ENCODE peak calls at places on chromosome 4, in eight cellular contexts. F is fibroblast of mammary gland; Y is tibial nerve; M is ovary; B is CD8-positive, alpha-beta T cell; R is endodermal cell; T is omental fat pad; A is GM12865. J is an unnamed sample.

GRCh38 chr4:15756361-15756861 is 21.7 kb upstream of the CD38 start:
- DNase-seq in T (no peak), B (peak), F (peak), R (no peak), A (peak), Y (no peak), M (no peak), J (peak)

GRCh38 chr4:108829981-108830492 is 67.2 kb upstream of the ETNPPL start:
- DNase-seq in F (no peak), R (no peak), B (no peak), M (no peak), A (no peak), T (no peak), Y (no peak), J (no peak)

GRCh38 chr4:132276185-132276584 is 872.9 kb upstream of the PCDH10 start:
- DNase-seq in Y (no peak), M (peak), F (no peak), B (no peak), A (no peak), T (no peak), R (no peak), J (no peak)

GRCh38 chr4:105909699-105910340 is 14.5 kb downstream of the NPNT start:
- DNase-seq in M (no peak), Y (no peak), B (no peak), T (no peak), A (no peak), R (peak), F (peak), J (no peak)

GRCh38 chr4:7909966-7910720 is 29.5 kb downstream of the AFAP1 start:
- DNase-seq in B (no peak), M (no peak), Y (no peak), F (peak), R (no peak), A (no peak), T (no peak), J (no peak)

GRCh38 chr4:144738649-144739048 is 92.7 kb downstream of the HHIP start:
- DNase-seq in T (no peak), B (no peak), F (no peak), M (no peak), A (no peak), Y (no peak), R (no peak), J (no peak)

GRCh38 chr4:118265312-118266144 is 87.3 kb downstream of the PRSS12 start:
- DNase-seq in R (no peak), Y (no peak), F (no peak), A (no peak), T (no peak), B (peak), M (peak), J (no peak)

GRCh38 chr4:31261632-31262031 is 541.5 kb downstream of the PCDH7 start:
- DNase-seq in F (no peak), M (no peak), T (no peak), A (no peak), B (no peak), R (no peak), Y (no peak), J (no peak)

GRCh38 chr4:4675636-4676035 is 133.8 kb upstream of the STX18 start:
- DNase-seq in M (no peak), F (no peak), T (no peak), A (no peak), R (no peak), B (no peak), Y (no peak), J (no peak)

GRCh38 chr4:77268108-77268507 is 111.1 kb downstream of the CCNG2 start:
- DNase-seq in Y (no peak), F (no peak), B (no peak), T (no peak), M (no peak), R (no peak), A (no peak), J (no peak)

GRCh38 chr4:105471566-105472176 is 2.2 kb downstream of the PPA2 start:
- DNase-seq in F (peak), T (no peak), B (peak), Y (peak), A (peak), R (peak), M (no peak), J (peak)

GRCh38 chr4:2962099-2962455 is 1.1 kb downstream of the NOP14 start:
- DNase-seq in T (no peak), A (peak), Y (no peak), R (no peak), M (no peak), F (no peak), B (no peak), J (no peak)

GRCh38 chr4:99734583-99735322 is 77.1 kb upstream of the C4orf54 start:
- DNase-seq in T (no peak), R (no peak), M (no peak), A (no peak), Y (no peak), F (no peak), B (no peak), J (no peak)

GRCh38 chr4:8315343-8316250 is 46.0 kb downstream of the HTRA3 start:
- DNase-seq in M (peak), F (peak), B (no peak), R (peak), A (no peak), T (no peak), Y (no peak), J (peak)

GRCh38 chr4:102642571-102643298 is 118.0 kb downstream of the MANBA start:
- DNase-seq in B (no peak), T (no peak), F (peak), Y (no peak), A (no peak), M (no peak), R (no peak), J (no peak)

GRCh38 chr4:83170952-83171399 is 56.4 kb upstream of the PLAC8 start:
- DNase-seq in T (no peak), R (no peak), F (peak), M (no peak), B (no peak), A (peak), Y (no peak), J (no peak)

GRCh38 chr4:169900241-169900845 is 125.9 kb downstream of the MFAP3L start:
- DNase-seq in B (no peak), Y (no peak), F (no peak), A (no peak), M (no peak), R (no peak), T (no peak), J (no peak)

GRCh38 chr4:151801547-151802516 is 41.0 kb upstream of the GATB start:
- DNase-seq in R (peak), B (peak), T (no peak), Y (no peak), A (peak), M (no peak), F (peak), J (peak)

GRCh38 chr4:172900880-172901279 is 267.7 kb upstream of the GALNT7 start:
- DNase-seq in F (no peak), Y (no peak), M (no peak), T (no peak), A (no peak), R (no peak), B (no peak), J (no peak)

GRCh38 chr4:25927361-25928040 is 13.5 kb downstream of the SMIM20 start:
- DNase-seq in R (no peak), Y (no peak), A (no peak), B (no peak), T (no peak), M (no peak), F (no peak), J (no peak)

GRCh38 chr4:124276461-124276860 is 436.1 kb downstream of the ANKRD50 start:
- DNase-seq in F (no peak), M (no peak), R (no peak), T (no peak), Y (no peak), B (no peak), A (no peak), J (no peak)

GRCh38 chr4:82852751-82853053 is 38.3 kb downstream of the SEC31A start:
- DNase-seq in F (no peak), B (no peak), M (no peak), T (no peak), A (no peak), Y (no peak), R (no peak), J (no peak)

GRCh38 chr4:108396900-108397299 is 223.5 kb upstream of the RPL34 start:
- DNase-seq in R (no peak), M (no peak), Y (no peak), A (no peak), T (no peak), B (no peak), F (no peak), J (no peak)

GRCh38 chr4:66357316-66357715 is 687.0 kb upstream of the EPHA5 start:
- DNase-seq in T (no peak), M (no peak), B (no peak), A (no peak), R (no peak), F (peak), Y (no peak), J (no peak)

GRCh38 chr4:166324321-166324720 is 451.3 kb downstream of the TLL1 start:
- DNase-seq in Y (no peak), M (no peak), R (peak), B (no peak), T (no peak), F (peak), A (peak), J (no peak)

GRCh38 chr4:108172231-108172779 is 3.6 kb upstream of the LEF1 start:
- DNase-seq in Y (no peak), B (peak), F (no peak), T (no peak), M (peak), A (peak), R (no peak), J (peak)

GRCh38 chr4:169005453-169006099 is 4.5 kb downstream of the CBR4 start:
- DNase-seq in M (no peak), T (no peak), A (peak), B (no peak), Y (no peak), R (no peak), F (peak), J (no peak)

GRCh38 chr4:2484993-2485392 is 16.1 kb downstream of the RNF4 start:
- DNase-seq in M (peak), Y (peak), R (peak), B (peak), F (peak), A (peak), T (no peak), J (peak)

DNA sequence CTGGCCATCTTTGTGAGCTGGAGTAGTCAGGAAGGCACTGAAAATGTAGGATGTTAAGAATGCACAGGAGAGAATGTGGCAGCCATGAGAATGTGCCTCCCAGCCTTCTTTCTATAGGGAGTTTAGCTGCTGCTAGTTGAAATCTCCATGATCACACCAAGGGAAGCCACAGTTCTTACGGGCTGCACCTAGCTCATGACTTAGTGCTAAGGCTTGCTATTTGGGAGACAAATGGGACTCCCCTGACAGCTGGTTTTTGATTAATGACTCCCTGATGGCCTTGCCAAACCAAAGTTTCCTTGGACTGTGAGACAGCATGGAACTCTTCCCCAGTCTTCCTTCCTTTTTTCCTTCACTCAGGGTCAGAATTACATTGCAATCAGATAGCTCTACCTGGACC is 9.2 kb downstream of the CTSO start:
- DNase-seq in Y (no peak), M (no peak), T (no peak), F (peak), R (no peak), A (no peak), B (no peak), J (no peak)
- TF ChIP-seq CTCF in Y (no peak), M (no peak), T (no peak), F (no peak), R (no peak), A (no peak), B (no peak), J (no peak)

GRCh38 chr4:1410491-1411325 is 4.5 kb upstream of the NKX1-1 start:
- DNase-seq in M (peak), B (peak), A (peak), T (no peak), F (peak), R (peak), Y (no peak), J (peak)

GRCh38 chr4:1412376-1413220 is 6.4 kb upstream of the NKX1-1 start:
- DNase-seq in T (no peak), B (no peak), A (no peak), R (no peak), Y (no peak), F (no peak), M (no peak), J (no peak)

GRCh38 chr4:1413221-1413663 is 7.0 kb upstream of the NKX1-1 start:
- DNase-seq in M (no peak), A (no peak), Y (no peak), F (no peak), T (no peak), B (no peak), R (no peak), J (no peak)

GRCh38 chr4:1409806-1410425 is 3.7 kb upstream of the NKX1-1 start:
- DNase-seq in B (no peak), M (no peak), T (no peak), F (no peak), Y (no peak), A (no peak), R (no peak), J (no peak)

GRCh38 chr4:1411436-1412375 is 5.5 kb upstream of the NKX1-1 start:
- DNase-seq in F (no peak), M (no peak), Y (no peak), B (no peak), R (peak), A (no peak), T (no peak), J (no peak)
- TF ChIP-seq CTCF in F (no peak), M (no peak), Y (no peak), B (no peak), R (peak), A (no peak), T (no peak), J (no peak)

GRCh38 chr4:91729851-91730250 is 573.9 kb upstream of the GRID2 start:
- DNase-seq in A (no peak), T (no peak), B (no peak), R (no peak), Y (no peak), M (no peak), F (no peak), J (no peak)

DNA sequence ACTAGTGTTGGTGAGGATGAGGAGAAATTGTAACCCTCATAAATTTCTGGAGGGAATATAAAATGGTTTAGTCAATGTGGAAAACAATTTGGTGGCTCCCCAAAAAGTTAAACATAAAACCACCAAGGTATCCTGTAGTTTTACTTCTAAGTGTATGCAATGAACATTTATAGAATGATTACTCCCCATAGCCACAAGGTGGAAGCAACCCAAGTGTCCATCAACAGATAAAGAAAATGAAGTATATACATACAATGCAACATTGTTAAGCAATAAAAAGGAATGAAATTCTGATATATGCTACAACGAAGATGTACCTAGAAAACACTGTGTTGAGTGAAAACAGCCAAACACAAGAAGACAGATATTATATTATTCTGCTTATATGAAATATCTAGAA is 569.1 kb upstream of the GRID2 start:
- DNase-seq in R (no peak), M (no peak), A (no peak), B (no peak), Y (no peak), T (no peak), F (no peak), J (no peak)
- TF ChIP-seq CTCF in R (peak), M (no peak), A (no peak), B (no peak), Y (no peak), T (no peak), F (no peak), J (no peak)

GRCh38 chr4:55172694-55173287 is 47.4 kb upstream of the KDR start:
- DNase-seq in M (no peak), Y (no peak), T (no peak), F (peak), A (no peak), B (no peak), R (no peak), J (no peak)

GRCh38 chr4:55170462-55170861 is 45.1 kb upstream of the KDR start:
- DNase-seq in M (no peak), R (no peak), A (no peak), Y (no peak), B (no peak), F (no peak), T (no peak), J (no peak)

GRCh38 chr4:55173580-55173979 is 48.2 kb upstream of the KDR start:
- DNase-seq in T (no peak), R (no peak), A (no peak), M (no peak), F (peak), Y (no peak), B (no peak), J (no peak)

GRCh38 chr4:55169352-55169959 is 44.1 kb upstream of the KDR start:
- DNase-seq in M (no peak), R (peak), F (no peak), Y (no peak), A (no peak), B (no peak), T (no peak), J (no peak)
- TF ChIP-seq CTCF in M (no peak), R (peak), F (no peak), Y (no peak), A (no peak), B (no peak), T (no peak), J (no peak)

DNA sequence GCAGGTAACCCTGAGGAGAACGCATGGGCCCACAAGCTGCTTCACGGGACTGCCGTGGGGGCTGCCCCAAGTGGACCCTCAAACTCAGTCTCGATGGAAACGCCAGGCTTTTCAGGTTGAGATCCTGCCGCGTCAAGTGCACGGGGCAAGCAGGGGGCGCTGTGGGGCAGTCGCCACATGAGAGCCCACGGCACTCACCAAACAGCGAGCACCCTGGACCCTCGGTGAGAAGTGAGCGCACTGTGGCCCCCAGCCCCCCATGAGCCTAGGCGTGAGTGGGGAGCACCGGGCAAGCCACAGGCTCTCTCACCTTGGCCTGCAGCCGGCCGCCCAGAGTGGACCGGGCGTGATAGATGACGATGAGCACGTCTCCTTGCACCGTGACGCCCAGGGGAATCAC is 50.9 kb upstream of the CPLX1 start:
- DNase-seq in M (no peak), R (peak), B (no peak), A (no peak), F (no peak), Y (no peak), T (no peak), J (no peak)
- TF ChIP-seq CTCF in M (no peak), R (peak), B (no peak), A (peak), F (peak), Y (no peak), T (no peak), J (no peak)

J was measured in natural killer cell.